ENCODE peak calls at places on chromosomes 1 and 21, in five cellular contexts. N is DMS 273 treated with DMSO at 0.1 percent for 48 hours, X is kidney tubule cell, S is NCI-H1092 treated with DMSO at 0.1 percent for 48 hours, D is GM10248. T is an unnamed sample.

GRCh38 chr21:35768187-35768586 is 292.1 kb downstream of the SETD4 start:
- DNase-seq in N (no peak), X (no peak), S (no peak), D (no peak), T (no peak)

GRCh38 chr21:35206141-35207125 is 157.3 kb upstream of the RUNX1 start:
- DNase-seq in N (no peak), X (peak; percentile 52), S (peak; percentile 41), D (peak; percentile 44), T (no peak)

GRCh38 chr1:228194436-228194835 is 13.4 kb upstream of the OBSCN start:
- DNase-seq in N (no peak), X (no peak), S (no peak), D (no peak), T (no peak)

GRCh38 chr1:81660286-81660685 is 140.4 kb upstream of the ADGRL2 start:
- DNase-seq in N (no peak), X (peak; percentile 9), S (no peak), D (no peak), T (no peak)

GRCh38 chr1:45122724-45123123 is 83.7 kb downstream of the ZSWIM5 start:
- DNase-seq in N (no peak), X (no peak), S (no peak), D (no peak), T (no peak)

GRCh38 chr1:165877940-165878556 is 50.6 kb downstream of the UCK2 start:
- DNase-seq in N (no peak), X (no peak), S (no peak), D (no peak), T (no peak)

GRCh38 chr1:10283318-10283984 is 73.1 kb downstream of the KIF1B start:
- DNase-seq in N (no peak), X (peak; percentile 73), S (no peak), D (peak; percentile 28), T (no peak)

GRCh38 chr1:246519514-246519913 is 12.4 kb upstream of the SMYD3 start:
- DNase-seq in N (no peak), X (no peak), S (no peak), D (no peak), T (no peak)

GRCh38 chr1:242185728-242186127 is 186.8 kb upstream of the MAP1LC3C start:
- DNase-seq in N (no peak), X (no peak), S (peak; percentile 57), D (no peak), T (peak; percentile 99)

T was measured in NCI-H446 treated with DMSO at 0.1 percent for 48 hours.